ENCODE peak calls at places on chromosome 14, in four cellular contexts. One of them, this sample, is unnamed.

GRCh38 chr14:64234877-64235651 is 59.1 kb downstream of the ESR2 start:
- DNase-seq in CD8-positive, alpha-beta memory T cell: no peak
- DNase-seq in HFF-Myc: no peak
- DNase-seq in SJSA1: no peak
- DNase-seq in this sample: no peak

GRCh38 chr14:62778847-62779246 is 266.4 kb downstream of the KCNH5 start:
- DNase-seq in SJSA1: no peak
- DNase-seq in CD8-positive, alpha-beta memory T cell: no peak
- DNase-seq in HFF-Myc: no peak
- DNase-seq in this sample: no peak

GRCh38 chr14:64210211-64210610 is 84.0 kb downstream of the ESR2 start:
- DNase-seq in SJSA1: no peak
- DNase-seq in HFF-Myc: no peak
- DNase-seq in CD8-positive, alpha-beta memory T cell: no peak
- DNase-seq in this sample: no peak

GRCh38 chr14:92794547-92794941 is 439 bp downstream of the GOLGA5 start:
- DNase-seq in HFF-Myc: no peak
- DNase-seq in SJSA1: no peak
- DNase-seq in CD8-positive, alpha-beta memory T cell: no peak
- DNase-seq in this sample: no peak

GRCh38 chr14:64838656-64839055 is 41.1 kb downstream of the SPTB start:
- DNase-seq in CD8-positive, alpha-beta memory T cell: no peak
- DNase-seq in SJSA1: no peak
- DNase-seq in HFF-Myc: no peak
- DNase-seq in this sample: no peak

GRCh38 chr14:75293920-75294648 is 15.5 kb downstream of the FOS start:
- DNase-seq in HFF-Myc: no peak
- DNase-seq in CD8-positive, alpha-beta memory T cell: peak; percentile 95
- DNase-seq in SJSA1: peak; percentile 92
- DNase-seq in this sample: peak; percentile 90

GRCh38 chr14:22650960-22651521 is 6.9 kb upstream of the OR6J1 start:
- DNase-seq in HFF-Myc: peak; percentile 15
- DNase-seq in CD8-positive, alpha-beta memory T cell: no peak
- DNase-seq in SJSA1: no peak
- DNase-seq in this sample: no peak

GRCh38 chr14:90510208-90510607 is 113.4 kb downstream of the CALM1 start:
- DNase-seq in SJSA1: no peak
- DNase-seq in CD8-positive, alpha-beta memory T cell: no peak
- DNase-seq in HFF-Myc: no peak
- DNase-seq in this sample: no peak

GRCh38 chr14:60217713-60218112 is 31.3 kb upstream of the PPM1A start:
- DNase-seq in CD8-positive, alpha-beta memory T cell: no peak
- DNase-seq in HFF-Myc: no peak
- DNase-seq in SJSA1: no peak
- DNase-seq in this sample: no peak

GRCh38 chr14:30949651-30950050 is 75.3 kb downstream of the COCH start:
- DNase-seq in CD8-positive, alpha-beta memory T cell: no peak
- DNase-seq in SJSA1: no peak
- DNase-seq in HFF-Myc: no peak
- DNase-seq in this sample: no peak

GRCh38 chr14:103628684-103629502 is at the start of gene KLC1:
- DNase-seq in HFF-Myc: no peak
- DNase-seq in CD8-positive, alpha-beta memory T cell: peak; percentile 75
- DNase-seq in SJSA1: peak; percentile 83
- DNase-seq in this sample: peak; percentile 78

GRCh38 chr14:103594265-103594664 is 31.5 kb downstream of the COA8 start:
- DNase-seq in SJSA1: no peak
- DNase-seq in CD8-positive, alpha-beta memory T cell: no peak
- DNase-seq in HFF-Myc: no peak
- DNase-seq in this sample: no peak

GRCh38 chr14:22671622-22672021 is 27.5 kb upstream of the OR6J1 start:
- DNase-seq in CD8-positive, alpha-beta memory T cell: no peak
- DNase-seq in HFF-Myc: no peak
- DNase-seq in SJSA1: no peak
- DNase-seq in this sample: no peak

GRCh38 chr14:63972323-63972932 is 119.6 kb downstream of the SYNE2 start:
- DNase-seq in SJSA1: no peak
- DNase-seq in HFF-Myc: no peak
- DNase-seq in CD8-positive, alpha-beta memory T cell: no peak
- DNase-seq in this sample: no peak

GRCh38 chr14:61188196-61188595 is 92.9 kb downstream of the TMEM30B start:
- DNase-seq in CD8-positive, alpha-beta memory T cell: no peak
- DNase-seq in SJSA1: no peak
- DNase-seq in HFF-Myc: no peak
- DNase-seq in this sample: no peak

GRCh38 chr14:26008290-26008689 is 589.5 kb downstream of the NOVA1 start:
- DNase-seq in CD8-positive, alpha-beta memory T cell: no peak
- DNase-seq in SJSA1: no peak
- DNase-seq in HFF-Myc: no peak
- DNase-seq in this sample: no peak

GRCh38 chr14:59511916-59512530 is 27.7 kb downstream of the JKAMP start:
- DNase-seq in CD8-positive, alpha-beta memory T cell: no peak
- DNase-seq in SJSA1: no peak
- DNase-seq in HFF-Myc: no peak
- DNase-seq in this sample: no peak